ENCODE peak calls at places on chromosomes 3 and 15, in ten cellular contexts. One of them, this sample, is unnamed.
A peak's percentile ranks its signal among the peaks of the same experiment; 100 is the strongest.

GRCh38 chr15:49330166-49330565 is 92.9 kb upstream of the FGF7 start:
- DNase-seq in M059J: no peak
- DNase-seq in HT1080: no peak
- DNase-seq in NCI-H1417: no peak
- DNase-seq in lower lobe of right lung: no peak
- DNase-seq in stimulated activated CD4-positive, alpha-beta T cell treated with anti-CD3 and anti-CD28 coated beads, Interleukin-15, amount 100 ng/mL, for 48 hours: no peak
- DNase-seq in heart left ventricle: no peak
- DNase-seq in B cell: no peak
- DNase-seq in foreskin fibroblast: peak; percentile 46
- DNase-seq in T-helper 1 cell: no peak
- DNase-seq in this sample: no peak

GRCh38 chr15:39639037-39639436 is 58.2 kb downstream of the THBS1 start:
- DNase-seq in stimulated activated CD4-positive, alpha-beta T cell treated with anti-CD3 and anti-CD28 coated beads, Interleukin-15, amount 100 ng/mL, for 48 hours: no peak
- DNase-seq in foreskin fibroblast: no peak
- DNase-seq in HT1080: no peak
- DNase-seq in lower lobe of right lung: no peak
- DNase-seq in B cell: no peak
- DNase-seq in NCI-H1417: no peak
- DNase-seq in M059J: no peak
- DNase-seq in heart left ventricle: no peak
- DNase-seq in T-helper 1 cell: no peak
- DNase-seq in this sample: no peak

GRCh38 chr3:140363801-140364200 is 314.1 kb upstream of the TRIM42 start:
- DNase-seq in heart left ventricle: peak; percentile 34
- DNase-seq in foreskin fibroblast: no peak
- DNase-seq in stimulated activated CD4-positive, alpha-beta T cell treated with anti-CD3 and anti-CD28 coated beads, Interleukin-15, amount 100 ng/mL, for 48 hours: no peak
- DNase-seq in NCI-H1417: no peak
- DNase-seq in B cell: no peak
- DNase-seq in T-helper 1 cell: no peak
- DNase-seq in lower lobe of right lung: peak; percentile 45
- DNase-seq in HT1080: peak; percentile 79
- DNase-seq in M059J: peak; percentile 42
- DNase-seq in this sample: no peak

GRCh38 chr15:76514292-76514691 is 177.7 kb downstream of the ISL2 start:
- DNase-seq in T-helper 1 cell: no peak
- DNase-seq in HT1080: no peak
- DNase-seq in stimulated activated CD4-positive, alpha-beta T cell treated with anti-CD3 and anti-CD28 coated beads, Interleukin-15, amount 100 ng/mL, for 48 hours: no peak
- DNase-seq in foreskin fibroblast: no peak
- DNase-seq in NCI-H1417: no peak
- DNase-seq in B cell: no peak
- DNase-seq in heart left ventricle: no peak
- DNase-seq in lower lobe of right lung: no peak
- DNase-seq in M059J: no peak
- DNase-seq in this sample: no peak

GRCh38 chr3:55648591-55649318 is 161.6 kb upstream of the WNT5A start:
- DNase-seq in M059J: no peak
- DNase-seq in HT1080: no peak
- DNase-seq in lower lobe of right lung: no peak
- DNase-seq in foreskin fibroblast: no peak
- DNase-seq in T-helper 1 cell: no peak
- DNase-seq in NCI-H1417: no peak
- DNase-seq in B cell: no peak
- DNase-seq in stimulated activated CD4-positive, alpha-beta T cell treated with anti-CD3 and anti-CD28 coated beads, Interleukin-15, amount 100 ng/mL, for 48 hours: no peak
- DNase-seq in heart left ventricle: no peak
- DNase-seq in this sample: no peak

GRCh38 chr3:160808838-160809237 is 52.8 kb downstream of the PPM1L start:
- DNase-seq in B cell: no peak
- DNase-seq in stimulated activated CD4-positive, alpha-beta T cell treated with anti-CD3 and anti-CD28 coated beads, Interleukin-15, amount 100 ng/mL, for 48 hours: no peak
- DNase-seq in M059J: no peak
- DNase-seq in HT1080: no peak
- DNase-seq in NCI-H1417: no peak
- DNase-seq in heart left ventricle: peak; percentile 59
- DNase-seq in lower lobe of right lung: no peak
- DNase-seq in foreskin fibroblast: no peak
- DNase-seq in T-helper 1 cell: no peak
- DNase-seq in this sample: no peak

GRCh38 chr3:57335273-57335938 is 42.9 kb upstream of the ASB14 start:
- DNase-seq in NCI-H1417: no peak
- DNase-seq in M059J: no peak
- DNase-seq in T-helper 1 cell: no peak
- DNase-seq in lower lobe of right lung: no peak
- DNase-seq in heart left ventricle: no peak
- DNase-seq in stimulated activated CD4-positive, alpha-beta T cell treated with anti-CD3 and anti-CD28 coated beads, Interleukin-15, amount 100 ng/mL, for 48 hours: no peak
- DNase-seq in B cell: no peak
- DNase-seq in foreskin fibroblast: no peak
- DNase-seq in HT1080: no peak
- DNase-seq in this sample: no peak

GRCh38 chr3:36488077-36488789 is 107.9 kb downstream of the STAC start:
- DNase-seq in B cell: no peak
- DNase-seq in foreskin fibroblast: no peak
- DNase-seq in heart left ventricle: no peak
- DNase-seq in NCI-H1417: no peak
- DNase-seq in M059J: no peak
- DNase-seq in T-helper 1 cell: no peak
- DNase-seq in HT1080: no peak
- DNase-seq in lower lobe of right lung: no peak
- DNase-seq in stimulated activated CD4-positive, alpha-beta T cell treated with anti-CD3 and anti-CD28 coated beads, Interleukin-15, amount 100 ng/mL, for 48 hours: no peak
- DNase-seq in this sample: no peak

GRCh38 chr3:160296591-160296990 is 71.4 kb downstream of the C3orf80 start:
- DNase-seq in B cell: no peak
- DNase-seq in NCI-H1417: no peak
- DNase-seq in HT1080: no peak
- DNase-seq in stimulated activated CD4-positive, alpha-beta T cell treated with anti-CD3 and anti-CD28 coated beads, Interleukin-15, amount 100 ng/mL, for 48 hours: no peak
- DNase-seq in T-helper 1 cell: no peak
- DNase-seq in heart left ventricle: no peak
- DNase-seq in M059J: no peak
- DNase-seq in foreskin fibroblast: peak; percentile 6
- DNase-seq in lower lobe of right lung: no peak
- DNase-seq in this sample: no peak

GRCh38 chr15:99121207-99121606 is 16.3 kb downstream of the SYNM start:
- DNase-seq in foreskin fibroblast: no peak
- DNase-seq in NCI-H1417: no peak
- DNase-seq in stimulated activated CD4-positive, alpha-beta T cell treated with anti-CD3 and anti-CD28 coated beads, Interleukin-15, amount 100 ng/mL, for 48 hours: no peak
- DNase-seq in lower lobe of right lung: peak; percentile 22
- DNase-seq in T-helper 1 cell: no peak
- DNase-seq in HT1080: no peak
- DNase-seq in B cell: no peak
- DNase-seq in M059J: no peak
- DNase-seq in heart left ventricle: no peak
- DNase-seq in this sample: no peak

GRCh38 chr3:20572473-20572872 is 386.5 kb upstream of the SGO1 start:
- DNase-seq in lower lobe of right lung: no peak
- DNase-seq in foreskin fibroblast: no peak
- DNase-seq in NCI-H1417: no peak
- DNase-seq in HT1080: no peak
- DNase-seq in B cell: no peak
- DNase-seq in M059J: no peak
- DNase-seq in stimulated activated CD4-positive, alpha-beta T cell treated with anti-CD3 and anti-CD28 coated beads, Interleukin-15, amount 100 ng/mL, for 48 hours: no peak
- DNase-seq in T-helper 1 cell: no peak
- DNase-seq in heart left ventricle: no peak
- DNase-seq in this sample: no peak

GRCh38 chr3:60365360-60365759 is 885.9 kb downstream of the FHIT start:
- DNase-seq in foreskin fibroblast: no peak
- DNase-seq in NCI-H1417: no peak
- DNase-seq in M059J: no peak
- DNase-seq in T-helper 1 cell: no peak
- DNase-seq in heart left ventricle: no peak
- DNase-seq in stimulated activated CD4-positive, alpha-beta T cell treated with anti-CD3 and anti-CD28 coated beads, Interleukin-15, amount 100 ng/mL, for 48 hours: no peak
- DNase-seq in HT1080: no peak
- DNase-seq in lower lobe of right lung: no peak
- DNase-seq in B cell: no peak
- DNase-seq in this sample: no peak

GRCh38 chr3:177523072-177523675 is 325.9 kb upstream of the TBL1XR1 start:
- DNase-seq in HT1080: no peak
- DNase-seq in heart left ventricle: no peak
- DNase-seq in T-helper 1 cell: no peak
- DNase-seq in foreskin fibroblast: no peak
- DNase-seq in lower lobe of right lung: no peak
- DNase-seq in stimulated activated CD4-positive, alpha-beta T cell treated with anti-CD3 and anti-CD28 coated beads, Interleukin-15, amount 100 ng/mL, for 48 hours: no peak
- DNase-seq in M059J: peak; percentile 42
- DNase-seq in NCI-H1417: no peak
- DNase-seq in B cell: no peak
- DNase-seq in this sample: no peak

GRCh38 chr3:7249493-7250076 is 388.7 kb downstream of the GRM7 start:
- DNase-seq in HT1080: peak; percentile 34
- DNase-seq in lower lobe of right lung: no peak
- DNase-seq in T-helper 1 cell: no peak
- DNase-seq in stimulated activated CD4-positive, alpha-beta T cell treated with anti-CD3 and anti-CD28 coated beads, Interleukin-15, amount 100 ng/mL, for 48 hours: no peak
- DNase-seq in B cell: no peak
- DNase-seq in M059J: no peak
- DNase-seq in NCI-H1417: no peak
- DNase-seq in heart left ventricle: no peak
- DNase-seq in foreskin fibroblast: no peak
- DNase-seq in this sample: no peak

GRCh38 chr3:127751163-127751621 is 71.1 kb downstream of the MGLL start:
- DNase-seq in NCI-H1417: peak; percentile 56
- DNase-seq in foreskin fibroblast: no peak
- DNase-seq in M059J: peak; percentile 39
- DNase-seq in HT1080: peak; percentile 59
- DNase-seq in stimulated activated CD4-positive, alpha-beta T cell treated with anti-CD3 and anti-CD28 coated beads, Interleukin-15, amount 100 ng/mL, for 48 hours: no peak
- DNase-seq in heart left ventricle: no peak
- DNase-seq in lower lobe of right lung: no peak
- DNase-seq in T-helper 1 cell: no peak
- DNase-seq in B cell: no peak
- DNase-seq in this sample: peak; percentile 59

GRCh38 chr3:21839592-21839991 is 88.6 kb upstream of the ZNF385D start:
- DNase-seq in heart left ventricle: peak; percentile 73
- DNase-seq in M059J: peak; percentile 79
- DNase-seq in foreskin fibroblast: peak; percentile 85
- DNase-seq in stimulated activated CD4-positive, alpha-beta T cell treated with anti-CD3 and anti-CD28 coated beads, Interleukin-15, amount 100 ng/mL, for 48 hours: no peak
- DNase-seq in T-helper 1 cell: no peak
- DNase-seq in HT1080: peak; percentile 72
- DNase-seq in NCI-H1417: no peak
- DNase-seq in B cell: no peak
- DNase-seq in lower lobe of right lung: no peak
- DNase-seq in this sample: no peak

GRCh38 chr3:13019243-13019701 is 54.0 kb downstream of the IQSEC1 start:
- DNase-seq in stimulated activated CD4-positive, alpha-beta T cell treated with anti-CD3 and anti-CD28 coated beads, Interleukin-15, amount 100 ng/mL, for 48 hours: no peak
- DNase-seq in HT1080: peak; percentile 68
- DNase-seq in B cell: no peak
- DNase-seq in NCI-H1417: no peak
- DNase-seq in lower lobe of right lung: peak; percentile 48
- DNase-seq in T-helper 1 cell: no peak
- DNase-seq in M059J: peak; percentile 83
- DNase-seq in foreskin fibroblast: peak; percentile 67
- DNase-seq in heart left ventricle: peak; percentile 59
- DNase-seq in this sample: peak; percentile 83

GRCh38 chr3:139307601-139308146 is 36.1 kb upstream of the MRPS22 start:
- DNase-seq in B cell: no peak
- DNase-seq in M059J: no peak
- DNase-seq in NCI-H1417: no peak
- DNase-seq in T-helper 1 cell: no peak
- DNase-seq in foreskin fibroblast: no peak
- DNase-seq in heart left ventricle: no peak
- DNase-seq in stimulated activated CD4-positive, alpha-beta T cell treated with anti-CD3 and anti-CD28 coated beads, Interleukin-15, amount 100 ng/mL, for 48 hours: no peak
- DNase-seq in HT1080: no peak
- DNase-seq in lower lobe of right lung: no peak
- DNase-seq in this sample: no peak

GRCh38 chr3:197219627-197220026 is 78.8 kb downstream of the DLG1 start:
- DNase-seq in heart left ventricle: no peak
- DNase-seq in B cell: no peak
- DNase-seq in HT1080: no peak
- DNase-seq in foreskin fibroblast: no peak
- DNase-seq in stimulated activated CD4-positive, alpha-beta T cell treated with anti-CD3 and anti-CD28 coated beads, Interleukin-15, amount 100 ng/mL, for 48 hours: no peak
- DNase-seq in lower lobe of right lung: no peak
- DNase-seq in T-helper 1 cell: no peak
- DNase-seq in M059J: no peak
- DNase-seq in NCI-H1417: no peak
- DNase-seq in this sample: no peak

This sample was measured in spleen.